ENCODE peak calls at places on chromosomes 3 and 15, in five cellular contexts. A is tibial nerve, Q is lung, P is psoas muscle, J is cardiac muscle cell. O is an unnamed sample.

GRCh38 chr15:21270474-21270873 is 169.8 kb downstream of the POTEB3 start:
- DNase-seq in A (no peak), Q (no peak), P (peak; percentile 28), J (no peak), O (no peak)

GRCh38 chr3:123586131-123586530 is 1.3 kb upstream of the HACD2 start:
- DNase-seq in A (no peak), Q (peak; percentile 37), P (no peak), J (peak; percentile 63), O (no peak)

GRCh38 chr15:98801234-98801561 is 152.9 kb downstream of the IGF1R start:
- DNase-seq in A (no peak), Q (no peak), P (no peak), J (no peak), O (peak; percentile 11)

GRCh38 chr3:120349819-120350125 is 618 bp upstream of the LRRC58 start:
- DNase-seq in A (no peak), Q (no peak), P (no peak), J (no peak), O (no peak)

GRCh38 chr3:64518950-64519349 is 168.8 kb downstream of the ADAMTS9 start:
- DNase-seq in A (no peak), Q (no peak), P (no peak), J (peak; percentile 57), O (no peak)

GRCh38 chr3:28013864-28014473 is 227.4 kb upstream of the CMC1 start:
- DNase-seq in A (no peak), Q (no peak), P (no peak), J (no peak), O (no peak)

GRCh38 chr3:177448987-177449975 is 252.0 kb upstream of the TBL1XR1 start:
- DNase-seq in A (no peak), Q (peak; percentile 58), P (no peak), J (peak; percentile 23), O (peak; percentile 11)

GRCh38 chr3:123783811-123784210 is 100.3 kb downstream of the MYLK start:
- DNase-seq in A (no peak), Q (no peak), P (no peak), J (no peak), O (no peak)

GRCh38 chr15:60301024-60301423 is 96.8 kb downstream of the ANXA2 start:
- DNase-seq in A (no peak), Q (no peak), P (no peak), J (no peak), O (no peak)

GRCh38 chr15:88035381-88035780 is 221.2 kb downstream of the NTRK3 start:
- DNase-seq in A (no peak), Q (no peak), P (no peak), J (no peak), O (no peak)

GRCh38 chr15:64009798-64010241 is 36.5 kb downstream of the DAPK2 start:
- DNase-seq in A (no peak), Q (no peak), P (no peak), J (no peak), O (peak; percentile 67)

GRCh38 chr3:140585828-140586227 is 92.0 kb upstream of the TRIM42 start:
- DNase-seq in A (no peak), Q (no peak), P (no peak), J (peak; percentile 77), O (no peak)

GRCh38 chr3:58039609-58040008 is 31.4 kb downstream of the FLNB start:
- DNase-seq in A (no peak), Q (no peak), P (no peak), J (no peak), O (no peak)

GRCh38 chr3:185824467-185825378 is at the start of gene IGF2BP2:
- DNase-seq in A (peak; percentile 19), Q (peak; percentile 69), P (peak; percentile 72), J (peak; percentile 93), O (peak; percentile 38)

GRCh38 chr3:45870099-45870498 is 16.2 kb upstream of the CCR9 start:
- DNase-seq in A (no peak), Q (no peak), P (no peak), J (no peak), O (peak; percentile 72)

GRCh38 chr3:186165331-186165730 is 56.4 kb upstream of the ETV5 start:
- DNase-seq in A (no peak), Q (no peak), P (no peak), J (no peak), O (no peak)

GRCh38 chr15:69145694-69146492 is 14.5 kb upstream of the GLCE start:
- DNase-seq in A (no peak), Q (no peak), P (no peak), J (peak; percentile 54), O (no peak)

GRCh38 chr15:85754993-85755392 is 39.7 kb downstream of the KLHL25 start:
- DNase-seq in A (no peak), Q (no peak), P (no peak), J (peak; percentile 46), O (no peak)

GRCh38 chr3:111781561-111782446 is 77.3 kb upstream of the PHLDB2 start:
- DNase-seq in A (no peak), Q (no peak), P (no peak), J (no peak), O (no peak)

GRCh38 chr3:102181202-102181920 is 253.5 kb upstream of the ZPLD1 start:
- DNase-seq in A (no peak), Q (no peak), P (no peak), J (peak; percentile 91), O (no peak)

GRCh38 chr15:40906947-40907802 is 12.9 kb downstream of the VPS18 start:
- DNase-seq in A (no peak), Q (no peak), P (no peak), J (peak; percentile 51), O (peak; percentile 61)
- H3K4me1 ChIP-seq in A (no peaks in the 10 kb centered on the region), Q (peaks cover 36% of the 10 kb centered on the region), P (peaks cover 51% of the 10 kb centered on the region), J (peaks cover 5% of the 10 kb centered on the region), O (peaks cover 18% of the 10 kb centered on the region)

GRCh38 chr3:72011495-72011894 is 226.5 kb upstream of the PROK2 start:
- DNase-seq in A (no peak), Q (no peak), P (no peak), J (peak; percentile 69), O (no peak)

GRCh38 chr3:72008226-72008996 is 223.5 kb upstream of the PROK2 start:
- DNase-seq in A (no peak), Q (no peak), P (no peak), J (peak; percentile 39), O (no peak)

GRCh38 chr3:72012376-72012775 is 227.4 kb upstream of the PROK2 start:
- DNase-seq in A (no peak), Q (no peak), P (no peak), J (no peak), O (no peak)

GRCh38 chr3:72013104-72013503 is 228.2 kb upstream of the PROK2 start:
- DNase-seq in A (no peak), Q (no peak), P (no peak), J (no peak), O (no peak)

DNA sequence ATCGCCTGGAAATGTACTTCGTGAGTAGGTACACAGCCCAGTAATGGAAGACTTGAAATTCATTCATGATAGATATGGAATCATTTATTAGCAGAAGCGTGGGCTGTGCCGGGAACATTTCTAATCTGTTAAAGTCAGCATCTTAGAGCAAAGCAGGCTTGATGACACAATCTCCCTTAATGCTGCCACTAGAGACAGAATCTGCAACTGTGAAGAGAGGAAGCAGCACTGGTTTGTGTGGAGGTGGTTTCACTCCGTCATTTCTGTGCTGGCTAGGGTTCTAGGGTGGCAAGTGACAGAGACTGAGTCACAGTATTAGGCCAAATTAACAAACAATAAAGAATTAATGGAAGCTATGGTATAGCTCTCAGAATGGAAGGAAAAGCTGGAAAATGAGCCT is 225.1 kb upstream of the PROK2 start:
- DNase-seq in A (no peak), Q (no peak), P (no peak), J (peak; percentile 41), O (no peak)
- H3K27me3 ChIP-seq in A (no peaks in the 10 kb centered on the region), Q (no peaks in the 10 kb centered on the region), P (no peaks in the 10 kb centered on the region), J (no peaks in the 10 kb centered on the region), O (no peaks in the 10 kb centered on the region)

GRCh38 chr3:32420138-32420981 is 28.7 kb downstream of the CMTM7 start:
- DNase-seq in A (no peak), Q (no peak), P (no peak), J (peak; percentile 49), O (no peak)
- TF ChIP-seq CTCF in A (no peak), Q (no peak), P (no peak), J (peak; percentile 21), O (no peak)

DNA sequence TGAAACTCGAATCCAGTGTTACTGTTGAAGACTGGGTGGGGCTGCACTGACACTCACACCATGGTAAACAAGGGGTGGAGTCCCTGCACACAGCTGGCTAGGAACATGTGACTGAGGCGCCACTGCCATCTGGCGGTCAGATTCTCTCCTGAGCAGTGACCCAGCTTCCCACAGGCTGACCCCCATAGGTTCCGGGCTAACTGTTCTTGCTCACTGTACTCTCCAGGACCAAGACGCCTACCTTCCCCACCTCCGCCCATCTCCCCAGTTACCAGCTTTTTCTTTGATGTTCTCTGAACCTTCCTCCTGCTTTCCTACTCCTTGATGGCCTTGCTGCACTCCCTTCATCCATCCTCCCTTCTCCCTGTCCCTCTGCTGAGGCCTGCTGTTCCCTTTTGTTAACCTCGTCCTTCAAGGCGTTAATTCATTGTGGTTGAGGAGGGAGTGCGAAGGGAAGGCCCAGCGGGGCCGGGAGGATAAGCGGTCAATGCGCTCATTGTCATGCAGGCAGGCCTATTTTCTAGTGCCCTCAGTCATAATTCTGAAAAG is 115.2 kb downstream of the ATP8B4 start:
- DNase-seq in A (peak; percentile 89), Q (peak; percentile 80), P (peak; percentile 88), J (peak; percentile 96), O (peak; percentile 33)
- H3K4me1 ChIP-seq in A (peaks cover 4% of the 10 kb centered on the region), Q (no peaks in the 10 kb centered on the region), P (no peaks in the 10 kb centered on the region), J (no peaks in the 10 kb centered on the region), O (no peaks in the 10 kb centered on the region)

GRCh38 chr15:89416339-89417183 is 79.8 kb downstream of the RHCG start:
- DNase-seq in A (peak; percentile 31), Q (peak; percentile 49), P (peak; percentile 72), J (peak; percentile 72), O (peak; percentile 68)

GRCh38 chr15:89421219-89421618 is 75.2 kb downstream of the RHCG start:
- DNase-seq in A (no peak), Q (no peak), P (no peak), J (no peak), O (no peak)

GRCh38 chr15:89423981-89424380 is 72.4 kb downstream of the RHCG start:
- DNase-seq in A (no peak), Q (no peak), P (no peak), J (no peak), O (no peak)

GRCh38 chr15:89417206-89417725 is 79.1 kb downstream of the RHCG start:
- DNase-seq in A (no peak), Q (no peak), P (no peak), J (no peak), O (no peak)

DNA sequence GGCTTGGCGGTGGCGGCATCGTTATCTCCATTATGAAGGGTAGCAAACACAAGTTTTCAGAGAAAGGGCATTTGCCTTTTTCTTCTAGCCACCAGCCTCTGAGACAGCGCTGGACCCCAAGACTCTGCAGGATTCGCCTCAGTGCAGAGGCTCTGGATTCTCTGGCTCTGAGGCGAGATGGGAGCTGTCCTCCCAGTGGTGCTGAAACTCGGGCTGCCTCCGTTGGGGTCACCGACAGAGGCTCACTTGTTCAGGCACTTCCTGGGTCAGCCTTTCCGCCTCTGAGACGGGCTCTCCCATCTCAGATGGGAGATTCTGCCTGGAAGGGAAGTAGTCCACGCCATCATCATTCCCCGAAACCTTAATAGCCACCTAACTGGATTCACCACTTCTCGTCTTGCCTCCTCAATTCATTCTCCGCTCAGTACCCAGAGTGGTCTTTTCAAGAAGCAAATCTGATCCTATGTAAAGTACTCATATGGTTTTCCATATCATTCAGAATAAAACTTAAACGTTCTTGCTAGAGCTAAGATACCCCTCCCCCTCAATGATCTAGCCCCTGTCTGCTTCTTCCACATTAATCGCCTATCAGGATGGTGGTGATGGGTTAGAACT is 76.9 kb downstream of the RHCG start:
- DNase-seq in A (no peak), Q (no peak), P (peak; percentile 61), J (peak; percentile 60), O (no peak)
- H3K27me3 ChIP-seq in A (peaks cover 93% of the 10 kb centered on the region), Q (peaks cover 12% of the 10 kb centered on the region), P (no peaks in the 10 kb centered on the region), J (peaks cover 96% of the 10 kb centered on the region), O (peaks cover 25% of the 10 kb centered on the region)

O was measured in CD8-positive, alpha-beta T cell.